ENCODE peak calls at places on chromosome 19, in four cellular contexts. M is K562, O is HCT116, X is stomach. K is an unnamed sample.
A peak's percentile ranks its signal among the peaks of the same experiment; 100 is the strongest.

GRCh38 chr19:37855098-37855497 is 51.3 kb downstream of the WDR87 start:
- DNase-seq in M (no peak), O (no peak), X (no peak), K (peak; percentile 89)

GRCh38 chr19:1098177-1099051 is 3.2 kb upstream of the POLR2E start:
- DNase-seq in M (no peak), O (no peak), X (peak; percentile 60), K (peak; percentile 89)

GRCh38 chr19:40147693-40148347 is 43.4 kb upstream of the MAP3K10 start:
- DNase-seq in M (no peak), O (no peak), X (no peak), K (no peak)

GRCh38 chr19:28501979-28502378 is 711.0 kb downstream of the UQCRFS1 start:
- DNase-seq in M (no peak), O (no peak), X (no peak), K (no peak)

GRCh38 chr19:7820588-7820987 is 9.4 kb upstream of the EVI5L start:
- DNase-seq in M (no peak), O (no peak), X (no peak), K (no peak)

GRCh38 chr19:33199441-33200265 is 5.5 kb downstream of the LRP3 start:
- DNase-seq in M (no peak), O (no peak), X (no peak), K (no peak)

GRCh38 chr19:19860756-19861390 is 4.8 kb upstream of the ZNF253 start:
- DNase-seq in M (peak; percentile 11), O (no peak), X (no peak), K (peak; percentile 74)

GRCh38 chr19:14479985-14480694 is 5.0 kb upstream of the PTGER1 start:
- DNase-seq in M (peak; percentile 83), O (no peak), X (peak; percentile 55), K (peak; percentile 46)

GRCh38 chr19:1410136-1410786 is 2.9 kb downstream of the DAZAP1 start:
- DNase-seq in M (no peak), O (no peak), X (no peak), K (peak; percentile 38)

GRCh38 chr19:45468803-45469131 is 971 bp downstream of the FOSB start:
- DNase-seq in M (no peak), O (no peak), X (peak; percentile 41), K (peak; percentile 47)

GRCh38 chr19:51511353-51511752 is 9.8 kb upstream of the SIGLEC12 start:
- DNase-seq in M (peak; percentile 56), O (peak; percentile 7), X (no peak), K (no peak)

GRCh38 chr19:47040869-47041268 is 7.6 kb downstream of the TMEM160 start:
- DNase-seq in M (peak; percentile 6), O (no peak), X (no peak), K (no peak)

GRCh38 chr19:33248553-33248953 is 22.9 kb upstream of the SLC7A10 start:
- DNase-seq in M (no peak), O (no peak), X (no peak), K (no peak)

GRCh38 chr19:57512845-57513244 is 13.1 kb downstream of the ZNF773 start:
- DNase-seq in M (no peak), O (no peak), X (no peak), K (no peak)

GRCh38 chr19:37466277-37466797 is 907 bp downstream of the ZNF569 start:
- DNase-seq in M (no peak), O (no peak), X (no peak), K (no peak)

GRCh38 chr19:27794444-27795042 is 1418.4 kb downstream of the UQCRFS1 start:
- DNase-seq in M (peak; percentile 40), O (no peak), X (no peak), K (peak; percentile 61)

GRCh38 chr19:38650911-38651584 is 3.6 kb downstream of the ACTN4 start:
- DNase-seq in M (no peak), O (no peak), X (no peak), K (peak; percentile 70)

GRCh38 chr19:18220632-18221275 is 5.5 kb downstream of the PDE4C start:
- DNase-seq in M (peak; percentile 83), O (no peak), X (no peak), K (peak; percentile 64)

GRCh38 chr19:35959968-35960320 is 23.8 kb downstream of the LRFN3 start:
- DNase-seq in M (no peak), O (no peak), X (no peak), K (no peak)

GRCh38 chr19:46451352-46451751 is 20.0 kb downstream of the PNMA8A start:
- DNase-seq in M (no peak), O (no peak), X (no peak), K (no peak)

GRCh38 chr19:2003901-2004300 is 11.6 kb downstream of the BTBD2 start:
- DNase-seq in M (no peak), O (no peak), X (no peak), K (no peak)

GRCh38 chr19:38932425-38933179 is 1.9 kb downstream of the MRPS12 start:
- DNase-seq in M (peak; percentile 20), O (peak; percentile 26), X (no peak), K (peak; percentile 85)

GRCh38 chr19:53381376-53381775 is 13.6 kb upstream of the ZNF765 start:
- DNase-seq in M (no peak), O (no peak), X (no peak), K (no peak)

GRCh38 chr19:55303477-55303876 is 19.7 kb downstream of the BRSK1 start:
- DNase-seq in M (no peak), O (no peak), X (no peak), K (no peak)

GRCh38 chr19:27709496-27709895 is 1503.5 kb downstream of the UQCRFS1 start:
- DNase-seq in M (no peak), O (no peak), X (no peak), K (no peak)

GRCh38 chr19:13036366-13036976 is 41.2 kb downstream of the NFIX start:
- DNase-seq in M (no peak), O (peak; percentile 56), X (peak; percentile 66), K (peak; percentile 86)

GRCh38 chr19:30490760-30491159 is 118.6 kb downstream of the ZNF536 start:
- DNase-seq in M (no peak), O (no peak), X (no peak), K (no peak)

GRCh38 chr19:33639034-33639681 is 17.4 kb downstream of the CHST8 start:
- DNase-seq in M (no peak), O (no peak), X (no peak), K (no peak)

GRCh38 chr19:38693380-38694223 is 46.2 kb downstream of the ACTN4 start:
- DNase-seq in M (no peak), O (peak; percentile 91), X (no peak), K (peak; percentile 50)

GRCh38 chr19:19588546-19588945 is 29.9 kb downstream of the PBX4 start:
- DNase-seq in M (no peak), O (no peak), X (no peak), K (no peak)

GRCh38 chr19:58562126-58563033 is 4.0 kb upstream of the UBE2M start:
- DNase-seq in M (no peak), O (no peak), X (peak; percentile 48), K (no peak)

GRCh38 chr19:56748443-56748842 is 76.9 kb upstream of the ZNF835 start:
- DNase-seq in M (no peak), O (no peak), X (no peak), K (no peak)

GRCh38 chr19:39186391-39186790 is 10.4 kb upstream of the NCCRP1 start:
- DNase-seq in M (no peak), O (no peak), X (no peak), K (no peak)

GRCh38 chr19:43751466-43752220 is 3.1 kb downstream of the SMG9 start:
- DNase-seq in M (no peak), O (no peak), X (no peak), K (no peak)

GRCh38 chr19:43754562-43755255 is at the start of gene SMG9:
- DNase-seq in M (peak; percentile 97), O (peak; percentile 95), X (peak; percentile 99), K (peak; percentile 99)

GRCh38 chr19:43752287-43752875 is 2.4 kb downstream of the SMG9 start:
- DNase-seq in M (no peak), O (no peak), X (no peak), K (no peak)

GRCh38 chr19:43754312-43754561 is 525 bp downstream of the SMG9 start:
- DNase-seq in M (no peak), O (no peak), X (no peak), K (no peak)

GRCh38 chr19:43755256-43755801 is 567 bp upstream of the SMG9 start:
- DNase-seq in M (peak; percentile 73), O (no peak), X (peak; percentile 86), K (peak; percentile 93)
- TF ChIP-seq POLR2A in M (peak; percentile 87), O (peak; percentile 93), X (no peak), K (no peak)

DNA sequence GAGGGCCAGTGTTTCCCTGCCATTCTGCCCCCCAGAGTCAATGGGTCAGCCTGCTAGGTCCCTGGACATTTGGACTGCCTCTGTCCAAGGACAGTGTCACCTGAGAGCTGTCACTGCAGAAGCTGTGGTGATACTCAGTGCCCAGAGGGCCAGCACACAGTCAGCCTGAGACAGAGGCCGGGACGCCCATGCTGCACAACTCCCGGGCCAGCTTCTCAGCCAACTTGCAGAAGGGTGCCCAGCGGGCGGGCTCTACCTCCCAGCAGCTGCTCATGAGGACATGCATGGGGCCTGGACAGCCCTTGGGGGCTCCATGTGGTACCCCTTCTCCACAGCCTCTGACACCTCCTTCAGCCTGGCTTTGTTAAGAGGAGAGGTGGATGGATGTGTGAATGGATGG is 3.8 kb upstream of the RAX2 start:
- DNase-seq in M (no peak), O (no peak), X (no peak), K (no peak)
- TF ChIP-seq CTCF in M (no peak), O (no peak), X (no peak), K (no peak)

GRCh38 chr19:6773323-6773931 is 919 bp downstream of the VAV1 start:
- DNase-seq in M (peak; percentile 35), O (no peak), X (peak; percentile 40), K (peak; percentile 52)

GRCh38 chr19:6769006-6769637 is 1.9 kb upstream of the SH2D3A start:
- DNase-seq in M (peak; percentile 64), O (no peak), X (no peak), K (no peak)

GRCh38 chr19:6774821-6775707 is 2.6 kb downstream of the VAV1 start:
- DNase-seq in M (no peak), O (no peak), X (no peak), K (no peak)

GRCh38 chr19:6772866-6773322 is 386 bp downstream of the VAV1 start:
- DNase-seq in M (no peak), O (no peak), X (no peak), K (no peak)

DNA sequence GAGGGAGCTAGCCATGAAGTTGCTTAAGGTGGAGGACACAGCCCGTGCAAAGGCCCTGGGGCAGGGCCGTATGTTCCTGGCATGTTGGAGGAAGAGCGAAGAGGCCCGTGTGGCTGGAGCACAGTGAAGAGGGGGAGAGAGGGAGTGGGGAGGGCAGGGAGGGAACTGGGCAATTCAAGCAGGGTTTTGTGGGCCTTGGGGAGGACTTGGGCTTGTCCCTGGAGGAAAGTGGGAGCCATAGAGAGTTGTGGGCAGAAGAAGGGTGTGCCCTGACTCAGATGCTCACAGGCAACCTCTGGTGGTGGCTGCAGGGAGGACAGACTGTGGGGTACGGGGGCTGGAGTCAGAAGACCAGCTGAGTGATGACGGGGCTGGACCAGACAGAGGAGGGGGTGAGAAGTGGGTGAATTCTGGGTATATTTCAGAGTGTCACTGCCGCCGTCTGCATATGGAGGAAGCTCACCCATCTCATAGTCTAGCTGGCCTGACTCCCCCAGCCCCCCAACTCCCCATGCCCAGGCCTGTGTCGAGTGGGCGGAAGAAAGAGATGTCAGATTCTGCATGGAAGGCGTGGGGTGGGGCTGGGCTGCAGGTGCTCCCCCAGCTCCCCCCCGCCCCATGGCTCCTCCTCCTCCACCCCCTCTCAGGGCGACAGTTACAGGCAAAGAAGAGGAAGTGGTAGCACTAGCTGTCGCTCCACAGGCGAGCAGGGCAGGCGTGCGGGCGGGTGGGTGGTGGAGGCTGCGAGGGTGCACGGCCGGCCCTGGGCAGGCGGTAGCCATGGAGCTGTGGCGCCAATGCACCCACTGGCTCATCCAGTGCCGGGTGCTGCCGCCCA is at the start of gene VAV1:
- DNase-seq in M (peak; percentile 79), O (no peak), X (peak; percentile 63), K (peak; percentile 93)
- TF ChIP-seq POLR2AphosphoS5 in M (no peak), O (no peak), X (peak; percentile 23), K (peak; percentile 12)

GRCh38 chr19:43618921-43619261 is 538 bp downstream of the ZNF428 start:
- DNase-seq in M (no peak), O (no peak), X (no peak), K (no peak)
- TF ChIP-seq POLR2A in M (no peak), O (no peak), X (no peak), K (no peak)

K was measured in upper lobe of left lung.